ENCODE peak calls at places on chromosomes 2 and 18, in four cellular contexts. U is K562, S is SK-N-SH, M is H1. I is an unnamed sample.

GRCh38 chr2:73293534-73294171 is at the start of gene EGR4:
- DNase-seq in S (peak), M (peak), U (peak), I (peak)

GRCh38 chr2:38301340-38301968 is 75.6 kb downstream of the ATL2 start:
- DNase-seq in S (no peak), U (no peak), M (no peak), I (no peak)

GRCh38 chr18:9608728-9609127 is 5.6 kb downstream of the PPP4R1 start:
- DNase-seq in U (no peak), S (no peak), M (no peak), I (no peak)

GRCh38 chr2:120118018-120118417 is 105.1 kb downstream of the EPB41L5 start:
- DNase-seq in S (peak), M (no peak), U (no peak), I (no peak)

GRCh38 chr2:29113891-29114321 is 1.3 kb upstream of the CLIP4 start:
- DNase-seq in M (no peak), U (no peak), S (peak), I (no peak)

GRCh38 chr18:45386256-45386655 is 229.0 kb upstream of the SLC14A2 start:
- DNase-seq in S (peak), M (peak), U (peak), I (peak)

GRCh38 chr2:48844418-48845155 is 89.1 kb upstream of the LHCGR start:
- DNase-seq in U (no peak), M (no peak), S (no peak), I (no peak)

GRCh38 chr2:227378371-227378782 is 729 bp downstream of the TM4SF20 start:
- DNase-seq in M (no peak), S (no peak), U (no peak), I (no peak)

GRCh38 chr2:60409207-60409871 is 144.1 kb downstream of the BCL11A start:
- DNase-seq in M (no peak), U (no peak), S (no peak), I (no peak)

GRCh38 chr18:49072524-49072934 is 121.8 kb upstream of the SMAD7 start:
- DNase-seq in U (peak), M (no peak), S (peak), I (no peak)

DNA sequence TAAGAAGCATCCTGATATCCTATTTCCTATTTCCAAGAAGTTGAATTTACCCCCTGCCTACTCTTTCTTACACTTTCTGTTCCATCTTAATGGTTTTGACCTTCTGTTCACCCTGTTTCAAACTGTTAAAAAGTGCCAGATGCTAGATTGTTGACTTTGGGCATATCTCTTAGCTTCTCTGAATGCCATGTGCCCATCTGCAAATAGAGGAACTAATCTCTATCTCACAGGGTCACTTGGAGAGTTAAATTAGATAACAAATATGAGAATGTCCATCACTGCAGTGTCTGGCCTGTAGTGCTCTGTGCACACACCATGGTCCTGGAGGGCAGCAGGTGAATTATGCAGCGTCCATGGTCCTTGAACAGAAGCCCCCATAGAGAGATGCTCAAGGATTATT is 83.8 kb downstream of the LRATD1 start:
- DNase-seq in U (no peak), M (no peak), S (peak), I (no peak)
- TF ChIP-seq TEAD4 in U (peak), M (no peak), S (no peak), I (no peak)

DNA sequence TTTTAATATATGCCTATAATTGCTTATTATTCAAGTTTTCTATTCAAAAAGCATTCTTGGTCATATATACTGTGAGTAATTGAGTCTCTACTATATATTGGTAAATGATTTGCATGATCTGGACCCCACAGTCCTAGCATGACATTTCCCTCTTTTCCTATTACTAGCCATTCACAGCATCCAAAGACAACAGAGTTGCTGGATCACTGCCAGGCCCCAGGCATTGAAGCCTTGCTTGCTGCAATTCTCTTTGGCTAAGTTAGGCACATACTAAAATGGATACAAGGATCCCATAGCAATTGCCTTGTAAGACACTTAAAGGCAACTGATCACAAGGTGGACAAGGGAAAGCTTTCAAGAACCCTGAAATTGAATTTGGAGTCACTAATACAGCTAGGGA is 76.9 kb upstream of the EPHA4 start:
- DNase-seq in M (no peak), U (no peak), S (no peak), I (no peak)
- TF ChIP-seq TEAD4 in M (no peak), U (no peak), S (no peak), I (no peak)

DNA sequence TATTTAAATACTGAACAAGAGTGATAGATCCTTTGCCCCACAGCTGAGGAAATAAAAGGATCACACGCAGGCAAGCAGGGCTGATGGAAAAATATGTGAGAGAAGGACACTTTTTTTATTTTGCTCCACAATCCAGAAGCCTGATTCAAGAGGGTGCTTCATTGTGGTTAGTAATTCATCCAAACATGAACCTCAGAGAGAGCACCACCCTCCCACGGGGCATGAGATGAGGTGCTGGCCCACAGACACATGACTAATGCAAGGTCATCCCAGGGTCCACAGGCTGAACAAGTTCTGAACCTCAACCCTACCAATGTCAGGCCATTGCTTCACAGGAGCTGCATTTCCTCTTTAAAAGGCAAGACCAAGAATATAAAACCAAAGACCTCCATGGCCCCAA is 239.6 kb downstream of the MREG start:
- DNase-seq in S (no peak), M (no peak), U (no peak), I (no peak)
- TF ChIP-seq TEAD4 in S (no peak), M (no peak), U (no peak), I (no peak)

GRCh38 chr2:171056307-171056706 is 104.4 kb downstream of the TLK1 start:
- DNase-seq in U (no peak), S (no peak), M (no peak), I (no peak)
- TF ChIP-seq TEAD4 in U (no peak), S (no peak), M (no peak), I (no peak)

DNA sequence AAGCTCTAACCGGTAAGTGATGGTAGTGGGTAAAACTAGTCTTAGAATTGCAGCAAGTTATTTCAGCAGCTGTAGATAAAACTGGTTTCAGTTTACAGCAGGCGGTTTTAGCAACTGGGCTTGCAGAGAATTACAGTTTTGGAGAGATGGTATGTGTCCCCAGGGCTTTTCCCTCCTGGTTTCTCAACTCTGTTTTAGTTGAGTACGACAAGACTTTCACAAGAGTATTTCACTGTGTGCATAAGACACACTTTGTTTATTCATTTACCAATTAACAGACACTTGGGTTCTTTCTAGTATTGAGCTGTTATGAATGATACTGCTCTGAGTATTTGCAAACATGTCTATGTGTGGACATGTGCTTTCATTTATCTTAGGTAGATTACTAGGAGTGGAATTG is 65.6 kb upstream of the RFX8 start:
- DNase-seq in S (no peak), M (peak), U (no peak), I (no peak)
- TF ChIP-seq TEAD4 in S (no peak), M (no peak), U (no peak), I (no peak)

DNA sequence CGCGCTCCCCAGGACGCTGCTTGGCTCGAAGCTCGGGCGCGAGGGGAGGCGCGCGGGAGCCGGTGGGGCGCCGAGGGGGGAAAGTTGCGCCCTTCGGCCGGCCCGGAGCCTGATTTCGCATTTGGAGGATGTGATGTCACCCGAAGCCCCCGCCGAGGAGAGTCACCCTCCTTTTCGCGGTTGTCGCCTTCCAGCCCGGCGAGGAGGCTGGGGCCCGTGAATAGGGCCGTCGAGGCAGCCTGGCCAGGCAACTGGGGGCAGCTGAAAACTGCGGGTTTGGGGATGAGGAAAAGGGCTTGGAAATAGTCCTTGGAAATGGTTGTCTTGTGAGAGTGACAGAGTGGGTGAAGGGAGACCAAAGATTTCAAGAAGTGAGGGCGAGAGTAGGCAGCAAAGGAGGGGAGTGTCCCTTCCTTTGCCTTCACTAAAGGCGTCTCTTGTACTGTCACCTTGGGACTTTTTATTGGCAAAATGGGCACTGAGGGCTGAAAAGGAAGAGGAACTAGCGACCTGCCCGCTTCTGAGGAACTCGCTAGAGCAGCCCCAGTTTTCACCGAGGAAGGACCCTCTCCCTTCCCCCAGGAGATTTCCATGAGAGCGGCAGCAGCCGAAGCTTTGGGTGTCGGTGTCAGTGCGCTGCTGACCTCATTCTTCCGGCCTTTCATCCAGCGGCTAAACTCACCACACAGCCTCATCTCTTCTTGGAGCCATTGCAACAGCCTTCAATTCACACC is at the start of gene CD8A:
- DNase-seq in U (no peak), M (peak), S (peak), I (peak)
- TF ChIP-seq TEAD4 in U (no peak), M (no peak), S (no peak), I (no peak)

DNA sequence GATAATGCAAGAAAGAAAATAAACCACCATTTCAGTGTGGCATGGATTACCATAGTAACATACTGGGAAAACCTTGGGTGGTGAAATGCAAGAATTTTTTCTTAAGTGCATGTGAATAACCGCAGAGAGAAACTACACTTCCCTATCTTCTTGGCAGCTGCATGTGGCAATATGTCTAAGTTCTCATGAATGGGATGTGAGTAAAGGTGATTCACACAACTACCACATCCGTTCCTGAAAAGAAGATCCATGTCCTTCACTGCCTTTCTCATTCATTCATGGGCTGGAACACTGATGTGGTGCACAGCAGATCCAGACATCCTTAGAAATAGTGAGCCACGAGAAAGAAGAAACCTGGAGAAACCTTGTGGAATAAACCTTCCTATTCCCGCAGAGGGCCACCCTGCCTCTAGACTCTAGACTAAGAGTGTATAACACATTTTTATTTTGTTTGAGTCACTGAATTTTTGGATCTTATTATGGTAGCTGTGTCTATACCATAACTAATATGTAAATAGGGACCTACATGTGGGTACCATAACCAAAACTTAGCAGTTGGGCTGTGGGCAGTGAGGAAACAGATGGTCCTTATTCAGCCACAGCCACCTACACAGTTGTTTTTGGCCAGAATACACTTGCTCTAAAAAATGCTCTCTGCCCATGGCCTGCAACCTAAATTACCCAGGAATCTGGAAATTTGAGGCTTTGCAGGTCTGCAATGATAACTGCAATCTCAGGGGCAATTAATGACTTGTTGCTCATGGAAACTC is 573.3 kb downstream of the LRP1B start:
- DNase-seq in M (no peak), U (no peak), S (no peak), I (no peak)
- TF ChIP-seq TEAD4 in M (no peak), U (no peak), S (peak), I (no peak)

GRCh38 chr2:12177052-12177994 is 430.9 kb downstream of the LPIN1 start:
- DNase-seq in U (peak), S (peak), M (no peak), I (no peak)
- TF ChIP-seq TEAD4 in U (peak), S (peak), M (no peak), I (no peak)

GRCh38 chr2:223093436-223093839 is 41.4 kb downstream of the KCNE4 start:
- DNase-seq in S (no peak), M (no peak), U (no peak), I (peak)
- TF ChIP-seq TEAD4 in S (peak), M (no peak), U (no peak), I (no peak)

DNA sequence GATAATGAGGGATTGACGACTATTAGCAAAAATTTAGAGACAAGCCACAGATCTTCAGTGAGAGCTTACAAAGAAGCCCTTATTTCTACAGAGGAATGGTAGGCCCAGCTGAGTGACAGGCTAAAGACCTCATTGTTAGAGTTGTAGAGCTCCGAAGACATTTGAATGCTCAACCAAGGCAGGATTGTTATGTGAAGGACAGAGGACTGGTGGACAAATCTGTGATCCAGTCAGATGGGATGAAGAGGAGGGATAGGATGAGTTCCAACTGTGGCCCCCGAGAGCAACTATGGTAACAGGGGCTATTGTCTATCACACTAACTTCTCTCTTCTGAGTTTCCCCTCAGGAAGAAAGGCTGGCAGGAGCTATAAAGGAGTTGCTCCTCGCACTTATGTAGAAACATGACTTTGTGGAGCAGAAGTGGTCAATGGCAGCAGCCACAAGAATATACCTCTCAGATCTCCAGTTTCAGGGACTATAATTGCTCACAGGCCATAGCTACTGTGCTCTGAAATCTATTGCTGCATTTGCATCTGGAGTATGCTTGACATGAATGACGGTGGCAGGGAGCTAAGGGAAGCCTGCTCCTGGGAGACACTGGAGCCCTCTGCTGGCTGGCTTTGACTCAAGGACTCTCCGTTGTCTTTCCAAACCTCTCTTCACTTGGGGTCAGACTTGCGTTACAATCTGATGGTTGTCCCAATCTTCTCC is 50.3 kb upstream of the GREB1L start:
- DNase-seq in U (peak), S (peak), M (peak), I (peak)
- TF ChIP-seq TEAD4 in U (no peak), S (no peak), M (no peak), I (no peak)